ENCODE peak calls at places on chromosome 2, in five cellular contexts. F is BE2C, C is DND-41, Z is GM06990, W is heart left ventricle. R is an unnamed sample.

GRCh38 chr2:140307532-140307931 is 1527.3 kb upstream of the NXPH2 start:
- DNase-seq in F (no peak), W (no peak), C (no peak), Z (no peak), R (no peak)

GRCh38 chr2:8685697-8686358 is 4.0 kb downstream of the ID2 start:
- DNase-seq in W (peak; percentile 73), Z (peak; percentile 75), C (peak; percentile 80), F (peak; percentile 86), R (peak; percentile 88)

GRCh38 chr2:241493092-241493491 is 15.3 kb downstream of the STK25 start:
- DNase-seq in C (no peak), F (no peak), W (no peak), Z (no peak), R (no peak)

GRCh38 chr2:196376984-196377877 is 205.9 kb upstream of the STK17B start:
- DNase-seq in C (no peak), Z (peak; percentile 63), F (no peak), W (no peak), R (no peak)

GRCh38 chr2:238864207-238865014 is 16.5 kb downstream of the TWIST2 start:
- DNase-seq in Z (no peak), W (peak; percentile 61), C (no peak), F (peak; percentile 51), R (peak; percentile 96)

GRCh38 chr2:151051584-151052220 is 210.0 kb downstream of the RBM43 start:
- DNase-seq in F (peak; percentile 21), Z (peak; percentile 16), W (no peak), C (peak; percentile 47), R (peak; percentile 46)

GRCh38 chr2:5743992-5744391 is 51.8 kb downstream of the SOX11 start:
- DNase-seq in F (no peak), C (no peak), Z (no peak), W (no peak), R (no peak)

GRCh38 chr2:3666613-3666975 is 8.6 kb downstream of the ALLC start:
- DNase-seq in W (no peak), C (no peak), Z (no peak), F (no peak), R (peak; percentile 7)

GRCh38 chr2:64838817-64839216 is 150.4 kb upstream of the SLC1A4 start:
- DNase-seq in Z (no peak), W (no peak), C (no peak), F (no peak), R (no peak)

GRCh38 chr2:227482638-227483340 is 10.8 kb downstream of the AGFG1 start:
- DNase-seq in Z (peak; percentile 80), C (no peak), F (no peak), W (no peak), R (no peak)

GRCh38 chr2:215713393-215713792 is 277.5 kb upstream of the FN1 start:
- DNase-seq in C (no peak), F (no peak), Z (no peak), W (no peak), R (no peak)

GRCh38 chr2:107025869-107026380 is 140.0 kb upstream of the ST6GAL2 start:
- DNase-seq in Z (no peak), W (no peak), F (no peak), C (no peak), R (no peak)

GRCh38 chr2:190235101-190235500 is 84.5 kb downstream of the HIBCH start:
- DNase-seq in Z (no peak), W (no peak), C (no peak), F (no peak), R (no peak)

GRCh38 chr2:142867161-142867560 is 10.3 kb upstream of the KYNU start:
- DNase-seq in W (no peak), Z (no peak), C (no peak), F (no peak), R (no peak)

GRCh38 chr2:232928564-232929302 is 58.7 kb downstream of the SNORC start:
- DNase-seq in F (no peak), W (no peak), C (no peak), Z (no peak), R (no peak)

GRCh38 chr2:223647258-223647952 is 45.2 kb upstream of the SCG2 start:
- DNase-seq in F (no peak), C (no peak), Z (no peak), W (no peak), R (no peak)

GRCh38 chr2:166637051-166637450 is 143.0 kb upstream of the SCN7A start:
- DNase-seq in C (no peak), F (no peak), W (no peak), Z (no peak), R (no peak)

GRCh38 chr2:159506179-159506578 is 110.2 kb downstream of the BAZ2B start:
- DNase-seq in Z (no peak), C (no peak), F (no peak), W (no peak), R (no peak)

GRCh38 chr2:127624321-127625145 is 21.4 kb upstream of the GPR17 start:
- DNase-seq in Z (no peak), W (peak; percentile 8), F (peak; percentile 1), C (no peak), R (peak; percentile 61)

GRCh38 chr2:36584148-36584794 is 13.7 kb downstream of the FEZ2 start:
- DNase-seq in Z (no peak), W (no peak), C (no peak), F (no peak), R (no peak)

GRCh38 chr2:231332388-231332787 is 63.1 kb upstream of the B3GNT7 start:
- DNase-seq in Z (no peak), F (no peak), C (no peak), W (peak; percentile 10), R (no peak)

GRCh38 chr2:46996300-46996843 is 80.8 kb upstream of the MCFD2 start:
- DNase-seq in F (peak; percentile 70), W (no peak), C (no peak), Z (no peak), R (no peak)
- H3K36me3 ChIP-seq in F (no peaks in the 10 kb centered on the region), W (peaks cover 5% of the 10 kb centered on the region), C (peaks cover 85% of the 10 kb centered on the region), Z (peaks cover 32% of the 10 kb centered on the region), R (peaks cover 47% of the 10 kb centered on the region)

DNA sequence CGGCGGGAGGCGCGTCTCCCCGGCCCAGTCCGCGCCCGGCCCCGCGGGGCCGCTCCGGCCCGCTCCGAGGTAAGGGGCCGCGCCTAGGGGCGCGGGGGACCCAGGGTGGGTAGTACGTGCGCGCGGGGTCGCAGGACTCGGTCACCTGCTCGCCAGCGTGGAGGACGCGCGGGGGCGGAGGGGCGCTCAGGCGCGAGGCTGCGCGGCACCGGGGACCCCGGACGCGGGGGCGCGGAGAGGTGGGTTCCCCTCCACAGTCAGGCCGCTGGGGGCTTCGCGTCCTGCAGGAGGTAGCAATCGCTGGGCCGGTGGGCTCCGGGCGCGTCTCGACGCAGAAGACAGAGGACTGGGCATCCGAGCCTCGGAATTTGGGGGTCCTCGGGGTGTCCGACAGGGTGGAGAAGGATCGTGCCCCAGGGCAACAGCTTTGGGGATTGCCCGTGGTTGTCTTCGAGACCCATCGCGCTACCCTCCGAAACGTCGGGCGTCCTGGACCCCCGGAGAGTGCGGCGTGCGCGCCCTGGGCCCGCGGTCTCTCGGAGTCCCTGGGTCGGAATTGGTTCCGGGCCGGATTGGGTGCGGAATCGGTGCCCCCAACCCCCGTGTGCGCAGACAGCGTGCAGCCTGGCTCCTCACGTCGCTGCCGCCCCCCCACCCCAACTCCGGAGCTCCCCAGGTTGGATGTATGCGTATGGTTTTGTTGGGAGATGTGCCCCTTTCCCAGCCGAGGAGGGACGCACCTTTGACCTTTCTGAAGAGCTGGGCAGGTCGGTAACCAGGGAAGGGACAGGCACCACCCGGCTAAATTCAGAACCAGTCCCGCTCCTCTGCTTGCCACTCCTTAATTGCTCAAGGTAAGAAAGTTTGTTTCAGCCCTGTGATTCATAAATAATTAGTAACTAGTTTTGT is 661 bp downstream of the NPAS2 start:
- DNase-seq in F (no peak), Z (no peak), C (peak; percentile 8), W (no peak), R (no peak)
- TF ChIP-seq CTCF in F (no peak), Z (no peak), C (no peak), W (no peak), R (peak; percentile 6)

GRCh38 chr2:73255007-73255644 is 21.0 kb downstream of the CCT7 start:
- DNase-seq in C (no peak), Z (no peak), F (no peak), W (no peak), R (no peak)

GRCh38 chr2:73252238-73253027 is 18.3 kb downstream of the CCT7 start:
- DNase-seq in C (no peak), F (no peak), W (no peak), Z (no peak), R (no peak)

GRCh38 chr2:73253400-73253799 is 19.3 kb downstream of the CCT7 start:
- DNase-seq in Z (no peak), F (no peak), C (no peak), W (no peak), R (no peak)

GRCh38 chr2:73254343-73255006 is 20.4 kb downstream of the CCT7 start:
- DNase-seq in C (no peak), Z (no peak), F (no peak), W (no peak), R (no peak)

DNA sequence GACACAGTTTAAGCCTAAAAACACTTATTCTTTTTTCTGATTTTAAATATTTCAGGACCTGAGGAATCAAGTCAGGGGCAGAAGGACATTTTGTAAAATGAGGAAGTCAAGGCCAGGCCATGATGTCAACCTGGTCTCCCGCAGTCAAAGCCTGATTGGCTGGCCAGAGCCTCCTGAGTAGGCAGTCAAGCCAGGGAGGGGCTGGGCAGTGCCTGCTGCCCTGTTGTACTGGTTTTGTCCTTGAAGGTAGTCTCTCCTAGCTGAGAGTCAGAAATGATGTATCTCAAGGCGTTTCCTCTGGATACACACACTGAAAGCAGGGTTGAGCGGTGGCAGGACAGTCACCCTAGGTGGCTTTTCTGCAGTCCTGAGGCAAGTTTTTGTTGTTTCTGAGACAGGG is 19.8 kb downstream of the CCT7 start:
- DNase-seq in F (no peak), C (no peak), Z (no peak), W (no peak), R (peak; percentile 48)
- H3K36me3 ChIP-seq in F (peaks cover 32% of the 10 kb centered on the region), C (peaks cover 84% of the 10 kb centered on the region), Z (peaks cover 43% of the 10 kb centered on the region), W (peaks cover 28% of the 10 kb centered on the region), R (peaks cover 45% of the 10 kb centered on the region)

DNA sequence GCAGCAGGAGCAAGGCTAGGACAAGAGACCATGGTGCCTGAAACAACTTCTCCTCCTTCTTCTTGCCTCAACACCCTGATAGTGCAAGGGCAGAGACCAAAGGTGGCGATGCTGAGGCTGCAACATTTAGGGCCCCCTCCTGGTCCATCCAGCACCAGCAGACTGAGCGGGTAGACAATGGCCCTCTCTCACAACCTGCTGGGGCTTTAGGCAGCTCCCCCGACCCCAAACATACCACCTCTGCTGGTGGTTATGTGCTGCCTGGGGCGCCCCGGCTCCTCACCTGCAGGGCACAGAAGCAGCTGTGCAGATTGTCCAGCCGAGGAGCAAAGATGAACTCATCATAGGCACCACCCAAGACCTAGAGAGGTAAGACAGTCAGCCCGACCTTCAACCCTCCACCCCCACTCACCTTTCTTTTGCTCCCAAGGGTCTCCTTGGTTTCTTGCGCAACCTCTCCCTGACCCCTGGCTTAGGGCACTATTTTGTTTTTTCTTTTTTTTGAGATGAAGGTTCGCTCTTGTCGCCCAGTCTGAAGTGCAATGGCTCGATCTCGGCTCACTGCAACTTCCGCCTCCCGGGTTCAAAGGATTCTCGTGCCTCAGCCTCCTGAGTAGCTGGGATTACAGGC is 3.5 kb downstream of the DNPEP start:
- DNase-seq in W (no peak), Z (no peak), F (no peak), C (no peak), R (no peak)
- TF ChIP-seq CTCF in W (no peak), Z (no peak), F (no peak), C (no peak), R (no peak)

DNA sequence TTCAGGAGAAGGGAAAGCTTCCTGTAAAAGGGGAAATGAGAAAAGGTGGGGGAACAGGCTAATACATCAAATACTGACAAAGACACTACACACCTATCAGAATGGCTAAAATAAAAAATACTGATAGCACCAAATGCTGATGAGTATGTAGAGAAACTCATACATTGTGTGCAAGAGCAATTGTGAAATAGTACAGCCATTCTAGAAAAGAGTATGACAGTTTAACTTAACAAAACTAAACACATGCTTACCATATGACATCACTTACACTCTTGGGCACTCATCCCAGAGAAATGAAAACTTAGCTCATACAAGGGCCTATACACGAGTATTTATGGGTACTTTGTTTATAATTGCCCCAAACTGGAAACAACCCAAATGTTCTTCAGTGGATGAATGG is 53.4 kb downstream of the ZNF638 start:
- DNase-seq in Z (no peak), F (no peak), W (no peak), C (no peak), R (no peak)
- H3K36me3 ChIP-seq in Z (peaks cover 7% of the 10 kb centered on the region), F (peaks cover 5% of the 10 kb centered on the region), W (peaks cover 14% of the 10 kb centered on the region), C (peaks cover 89% of the 10 kb centered on the region), R (peaks cover 48% of the 10 kb centered on the region)